ENCODE peak calls at places on chromosomes 12 and 14, in four cellular contexts. L, U, W and T are unnamed samples. For H3K27me3, the result is how much of the 10 kb centered on the place peaks cover.

GRCh38 chr14:96057738-96058137 is 18.6 kb downstream of the C14orf132 start:
- DNase-seq in U (no peak), L (no peak), W (no peak), T (no peak)

GRCh38 chr12:112992541-112993398 is 14.5 kb downstream of the OAS2 start:
- DNase-seq in W (peak), L (peak), U (peak), T (peak)

GRCh38 chr12:16568873-16569272 is 37.1 kb downstream of the LMO3 start:
- DNase-seq in W (no peak), L (peak), U (peak), T (no peak)

GRCh38 chr12:69639400-69640016 is 28.8 kb upstream of the LRRC10 start:
- DNase-seq in U (peak), L (peak), W (peak), T (peak)

GRCh38 chr14:97977711-97978261 is 1180.6 kb downstream of the VRK1 start:
- DNase-seq in W (peak), U (peak), L (peak), T (no peak)

GRCh38 chr12:38585090-38585489 is 268.5 kb downstream of the ALG10B start:
- DNase-seq in U (no peak), W (no peak), L (no peak), T (no peak)

GRCh38 chr12:78060186-78060585 is 229.5 kb downstream of the NAV3 start:
- DNase-seq in W (no peak), U (peak), L (peak), T (peak)

GRCh38 chr12:666766-667308 is 3.6 kb upstream of the NINJ2 start:
- DNase-seq in U (no peak), L (peak), W (no peak), T (no peak)

GRCh38 chr14:95290021-95290420 is 29.7 kb downstream of the CLMN start:
- DNase-seq in L (no peak), U (no peak), W (no peak), T (no peak)

GRCh38 chr14:56117765-56118610 is at the start of gene PELI2:
- DNase-seq in L (peak), U (peak), W (peak), T (peak)

GRCh38 chr12:42790761-42791151 is 201.2 kb upstream of the PRICKLE1 start:
- DNase-seq in U (peak), W (no peak), L (peak), T (peak)

GRCh38 chr14:32232481-32232880 is 29.4 kb upstream of the RNU6-8 start:
- DNase-seq in U (no peak), W (no peak), L (no peak), T (no peak)

GRCh38 chr14:25237845-25238244 is 187.9 kb upstream of the STXBP6 start:
- DNase-seq in U (peak), L (peak), W (no peak), T (no peak)

DNA sequence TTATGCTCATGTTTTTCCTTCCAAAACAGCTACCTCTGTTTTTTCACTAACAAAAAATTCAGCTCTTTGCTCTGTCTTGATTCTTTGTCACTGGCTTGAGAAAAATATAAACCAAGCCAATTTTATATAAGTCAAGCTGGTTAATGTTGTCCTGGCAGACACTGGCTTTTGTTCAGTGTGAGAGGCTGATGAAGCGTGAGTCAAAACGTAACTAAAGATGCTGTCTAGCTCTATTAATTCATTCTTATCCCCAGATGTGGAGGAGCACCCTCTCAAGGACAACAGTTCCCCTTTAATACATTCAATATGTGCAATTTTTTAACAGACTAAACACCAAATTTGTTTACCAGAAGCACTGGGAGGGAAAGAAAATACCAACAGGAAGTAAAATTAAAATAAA is 15.8 kb downstream of the TSPAN8 start:
- DNase-seq in W (no peak), L (no peak), U (no peak), T (no peak)
- H3K27ac ChIP-seq in W (peak), L (no peak), U (no peak), T (no peak)

DNA sequence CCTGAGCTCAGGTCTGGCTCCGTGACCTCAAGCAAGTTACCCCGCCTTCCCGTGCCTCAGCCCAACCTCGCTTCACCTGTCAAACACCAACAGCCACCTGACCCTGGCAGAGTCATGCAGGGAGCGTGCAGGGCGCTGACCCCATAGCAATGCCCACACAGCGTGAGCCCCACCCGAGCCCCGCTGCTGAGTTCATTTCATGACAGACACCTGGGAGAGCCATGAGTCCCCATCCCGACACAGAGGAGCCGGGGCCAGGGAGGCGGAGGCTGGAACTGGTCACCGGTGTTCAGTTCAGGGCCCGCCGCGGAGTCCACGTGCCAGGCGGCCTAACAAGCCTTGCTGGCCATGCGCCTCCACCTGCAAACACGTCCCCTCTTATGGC is 18.1 kb upstream of the GALNT9 start:
- DNase-seq in L (no peak), W (no peak), U (no peak), T (no peak)
- H3K4me3 ChIP-seq in L (no peak), W (no peak), U (no peak), T (no peak)

GRCh38 chr12:26120561-26121274 is 4.1 kb downstream of the BHLHE41 start:
- DNase-seq in L (peak), W (no peak), U (no peak), T (no peak)

GRCh38 chr12:26122681-26123481 is 2.0 kb downstream of the BHLHE41 start:
- DNase-seq in L (peak), W (peak), U (peak), T (peak)

GRCh38 chr12:26121323-26121740 is 3.5 kb downstream of the BHLHE41 start:
- DNase-seq in W (no peak), L (no peak), U (no peak), T (no peak)

GRCh38 chr12:26123482-26123980 is 1.3 kb downstream of the BHLHE41 start:
- DNase-seq in W (no peak), L (no peak), U (peak), T (no peak)

GRCh38 chr12:26121841-26122680 is 2.8 kb downstream of the BHLHE41 start:
- DNase-seq in U (peak), L (peak), W (no peak), T (no peak)
- H3K27me3 ChIP-seq in U (half or more), L (under half), W (under half), T (under half)

GRCh38 chr14:43949410-43949809 is 557.7 kb downstream of the FSCB start:
- DNase-seq in L (no peak), W (no peak), U (no peak), T (no peak)
- H3K27ac ChIP-seq in L (no peak), W (no peak), U (no peak), T (no peak)

DNA sequence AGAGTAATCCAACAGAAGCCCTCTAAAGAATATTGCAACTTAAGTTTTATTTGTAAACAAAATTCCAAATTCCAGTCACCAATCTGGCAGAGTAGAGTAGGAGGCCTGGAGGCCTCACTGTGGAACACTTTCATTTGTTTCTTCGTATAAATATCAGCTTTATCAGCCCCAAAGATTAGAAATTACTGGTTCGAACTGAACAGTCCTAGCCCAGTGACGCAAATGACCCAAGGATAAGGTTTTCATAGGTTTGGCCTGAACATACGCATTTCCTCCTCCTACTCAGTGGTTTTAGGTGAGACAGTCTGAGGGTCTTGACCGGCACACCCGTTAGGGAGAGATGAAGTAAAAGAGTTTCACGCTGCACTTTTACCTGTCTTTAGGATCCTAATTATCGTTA is 1.7 kb downstream of the CDC42BPB start:
- DNase-seq in U (peak), W (no peak), L (peak), T (no peak)
- H3K4me3 ChIP-seq in U (peak), W (no peak), L (peak), T (peak)

GRCh38 chr12:125417446-125417845 is 352.2 kb downstream of the AACS start:
- DNase-seq in U (no peak), L (no peak), W (no peak), T (no peak)
- H3K27me3 ChIP-seq in U (under half), L (under half), W (under half), T (under half)

GRCh38 chr14:75442642-75443041 is 14.8 kb downstream of the JDP2 start:
- DNase-seq in L (peak), W (no peak), U (peak), T (no peak)
- H3K27ac ChIP-seq in L (peak), W (no peak), U (no peak), T (no peak)